ENCODE peak calls at places on chromosomes 13 and 19, in four cellular contexts. One of them, this sample, is unnamed.

GRCh38 chr13:85700909-85701308 is 98.3 kb downstream of the SLITRK6 start:
- DNase-seq in iPS DF 6.9: no peak
- DNase-seq in activated effector memory CD4-positive, alpha-beta T cell treated with Interleukin-2 at 50 U/mL for 16 hours: no peak
- DNase-seq in glutamatergic neuron: no peak
- DNase-seq in this sample: no peak

GRCh38 chr19:49927526-49928264 is 1.3 kb upstream of the ATF5 start:
- DNase-seq in iPS DF 6.9: no peak
- DNase-seq in activated effector memory CD4-positive, alpha-beta T cell treated with Interleukin-2 at 50 U/mL for 16 hours: no peak
- DNase-seq in glutamatergic neuron: no peak
- DNase-seq in this sample: no peak

GRCh38 chr13:82147526-82147925 is 1734.7 kb downstream of the SLITRK1 start:
- DNase-seq in iPS DF 6.9: no peak
- DNase-seq in activated effector memory CD4-positive, alpha-beta T cell treated with Interleukin-2 at 50 U/mL for 16 hours: no peak
- DNase-seq in glutamatergic neuron: no peak
- DNase-seq in this sample: no peak

GRCh38 chr19:51018745-51019543 is 565 bp downstream of the KLK10 start:
- DNase-seq in iPS DF 6.9: no peak
- DNase-seq in activated effector memory CD4-positive, alpha-beta T cell treated with Interleukin-2 at 50 U/mL for 16 hours: no peak
- DNase-seq in glutamatergic neuron: peak
- DNase-seq in this sample: no peak

GRCh38 chr19:628168-628567 is 5.2 kb downstream of the POLRMT start:
- DNase-seq in iPS DF 6.9: no peak
- DNase-seq in activated effector memory CD4-positive, alpha-beta T cell treated with Interleukin-2 at 50 U/mL for 16 hours: no peak
- DNase-seq in glutamatergic neuron: peak
- DNase-seq in this sample: no peak

GRCh38 chr19:2982983-2983350 is 5.6 kb downstream of the TLE6 start:
- DNase-seq in iPS DF 6.9: no peak
- DNase-seq in activated effector memory CD4-positive, alpha-beta T cell treated with Interleukin-2 at 50 U/mL for 16 hours: no peak
- DNase-seq in glutamatergic neuron: peak
- DNase-seq in this sample: no peak

GRCh38 chr13:82815791-82816190 is 1066.5 kb downstream of the SLITRK1 start:
- DNase-seq in iPS DF 6.9: no peak
- DNase-seq in activated effector memory CD4-positive, alpha-beta T cell treated with Interleukin-2 at 50 U/mL for 16 hours: no peak
- DNase-seq in glutamatergic neuron: no peak
- DNase-seq in this sample: no peak

GRCh38 chr13:87089391-87089790 is 581.8 kb upstream of the SLITRK5 start:
- DNase-seq in iPS DF 6.9: no peak
- DNase-seq in activated effector memory CD4-positive, alpha-beta T cell treated with Interleukin-2 at 50 U/mL for 16 hours: no peak
- DNase-seq in glutamatergic neuron: no peak
- DNase-seq in this sample: no peak

GRCh38 chr19:41597600-41598041 is 21.7 kb downstream of the CEACAM21 start:
- DNase-seq in iPS DF 6.9: peak
- DNase-seq in activated effector memory CD4-positive, alpha-beta T cell treated with Interleukin-2 at 50 U/mL for 16 hours: peak
- DNase-seq in glutamatergic neuron: peak
- DNase-seq in this sample: peak

GRCh38 chr13:42786696-42787095 is 5.3 kb downstream of the FAM216B start:
- DNase-seq in iPS DF 6.9: no peak
- DNase-seq in activated effector memory CD4-positive, alpha-beta T cell treated with Interleukin-2 at 50 U/mL for 16 hours: no peak
- DNase-seq in glutamatergic neuron: no peak
- DNase-seq in this sample: no peak

GRCh38 chr13:40190656-40191100 is 475.8 kb downstream of the FOXO1 start:
- DNase-seq in iPS DF 6.9: no peak
- DNase-seq in activated effector memory CD4-positive, alpha-beta T cell treated with Interleukin-2 at 50 U/mL for 16 hours: peak
- DNase-seq in glutamatergic neuron: no peak
- DNase-seq in this sample: peak

GRCh38 chr13:85666356-85666755 is 132.9 kb downstream of the SLITRK6 start:
- DNase-seq in iPS DF 6.9: no peak
- DNase-seq in activated effector memory CD4-positive, alpha-beta T cell treated with Interleukin-2 at 50 U/mL for 16 hours: no peak
- DNase-seq in glutamatergic neuron: no peak
- DNase-seq in this sample: no peak

GRCh38 chr13:71864094-71864980 is 2.7 kb downstream of the DACH1 start:
- DNase-seq in iPS DF 6.9: no peak
- DNase-seq in activated effector memory CD4-positive, alpha-beta T cell treated with Interleukin-2 at 50 U/mL for 16 hours: no peak
- DNase-seq in glutamatergic neuron: peak
- DNase-seq in this sample: no peak

GRCh38 chr19:1322198-1322981 is 36.7 kb downstream of the EFNA2 start:
- DNase-seq in iPS DF 6.9: no peak
- DNase-seq in activated effector memory CD4-positive, alpha-beta T cell treated with Interleukin-2 at 50 U/mL for 16 hours: no peak
- DNase-seq in glutamatergic neuron: no peak
- DNase-seq in this sample: no peak

GRCh38 chr19:1512671-1513491 is at the start of gene ADAMTSL5:
- DNase-seq in iPS DF 6.9: no peak
- DNase-seq in activated effector memory CD4-positive, alpha-beta T cell treated with Interleukin-2 at 50 U/mL for 16 hours: peak
- DNase-seq in glutamatergic neuron: no peak
- DNase-seq in this sample: peak

GRCh38 chr19:18967358-18968146 is 26.5 kb upstream of the HOMER3 start:
- DNase-seq in iPS DF 6.9: no peak
- DNase-seq in activated effector memory CD4-positive, alpha-beta T cell treated with Interleukin-2 at 50 U/mL for 16 hours: no peak
- DNase-seq in glutamatergic neuron: no peak
- DNase-seq in this sample: no peak

GRCh38 chr19:49746206-49746958 is 16.7 kb downstream of the TSKS start:
- DNase-seq in iPS DF 6.9: peak
- DNase-seq in activated effector memory CD4-positive, alpha-beta T cell treated with Interleukin-2 at 50 U/mL for 16 hours: no peak
- DNase-seq in glutamatergic neuron: peak
- DNase-seq in this sample: peak

GRCh38 chr19:42576241-42576640 is 18.5 kb downstream of the CEACAM8 start:
- DNase-seq in iPS DF 6.9: no peak
- DNase-seq in activated effector memory CD4-positive, alpha-beta T cell treated with Interleukin-2 at 50 U/mL for 16 hours: no peak
- DNase-seq in glutamatergic neuron: no peak
- DNase-seq in this sample: no peak

GRCh38 chr13:106063591-106064308 is 471.7 kb downstream of the EFNB2 start:
- DNase-seq in iPS DF 6.9: no peak
- DNase-seq in activated effector memory CD4-positive, alpha-beta T cell treated with Interleukin-2 at 50 U/mL for 16 hours: no peak
- DNase-seq in glutamatergic neuron: no peak
- DNase-seq in this sample: no peak

GRCh38 chr13:93502987-93503386 is 276.4 kb downstream of the GPC6 start:
- DNase-seq in iPS DF 6.9: no peak
- DNase-seq in activated effector memory CD4-positive, alpha-beta T cell treated with Interleukin-2 at 50 U/mL for 16 hours: no peak
- DNase-seq in glutamatergic neuron: no peak
- DNase-seq in this sample: no peak

GRCh38 chr13:50192272-50192813 is 177.1 kb downstream of the KCNRG start:
- DNase-seq in iPS DF 6.9: no peak
- DNase-seq in activated effector memory CD4-positive, alpha-beta T cell treated with Interleukin-2 at 50 U/mL for 16 hours: no peak
- DNase-seq in glutamatergic neuron: no peak
- DNase-seq in this sample: no peak

GRCh38 chr19:5504115-5504514 is 48.9 kb downstream of the ZNRF4 start:
- DNase-seq in iPS DF 6.9: no peak
- DNase-seq in activated effector memory CD4-positive, alpha-beta T cell treated with Interleukin-2 at 50 U/mL for 16 hours: no peak
- DNase-seq in glutamatergic neuron: no peak
- DNase-seq in this sample: no peak

GRCh38 chr19:37979547-37980082 is 72.6 kb downstream of the SIPA1L3 start:
- DNase-seq in iPS DF 6.9: no peak
- DNase-seq in activated effector memory CD4-positive, alpha-beta T cell treated with Interleukin-2 at 50 U/mL for 16 hours: no peak
- DNase-seq in glutamatergic neuron: no peak
- DNase-seq in this sample: no peak

GRCh38 chr13:110131424-110131823 is 175.5 kb downstream of the COL4A1 start:
- DNase-seq in iPS DF 6.9: no peak
- DNase-seq in activated effector memory CD4-positive, alpha-beta T cell treated with Interleukin-2 at 50 U/mL for 16 hours: no peak
- DNase-seq in glutamatergic neuron: no peak
- DNase-seq in this sample: no peak

GRCh38 chr13:69374036-69374435 is 733.6 kb upstream of the ATXN8OS start:
- DNase-seq in iPS DF 6.9: no peak
- DNase-seq in activated effector memory CD4-positive, alpha-beta T cell treated with Interleukin-2 at 50 U/mL for 16 hours: no peak
- DNase-seq in glutamatergic neuron: no peak
- DNase-seq in this sample: no peak

GRCh38 chr13:76822691-76823267 is 63.4 kb downstream of the KCTD12 start:
- DNase-seq in iPS DF 6.9: no peak
- DNase-seq in activated effector memory CD4-positive, alpha-beta T cell treated with Interleukin-2 at 50 U/mL for 16 hours: no peak
- DNase-seq in glutamatergic neuron: no peak
- DNase-seq in this sample: no peak

GRCh38 chr13:49956131-49956530 is 20.0 kb upstream of the SPRYD7 start:
- DNase-seq in iPS DF 6.9: no peak
- DNase-seq in activated effector memory CD4-positive, alpha-beta T cell treated with Interleukin-2 at 50 U/mL for 16 hours: no peak
- DNase-seq in glutamatergic neuron: no peak
- DNase-seq in this sample: no peak

GRCh38 chr13:45215392-45216077 is 14.7 kb upstream of the KCTD4 start:
- DNase-seq in iPS DF 6.9: no peak
- DNase-seq in activated effector memory CD4-positive, alpha-beta T cell treated with Interleukin-2 at 50 U/mL for 16 hours: no peak
- DNase-seq in glutamatergic neuron: no peak
- DNase-seq in this sample: no peak

GRCh38 chr13:28618595-28618994 is 40.3 kb upstream of the POMP start:
- DNase-seq in iPS DF 6.9: no peak
- DNase-seq in activated effector memory CD4-positive, alpha-beta T cell treated with Interleukin-2 at 50 U/mL for 16 hours: no peak
- DNase-seq in glutamatergic neuron: no peak
- DNase-seq in this sample: no peak

GRCh38 chr13:50082426-50083283 is 67.4 kb downstream of the KCNRG start:
- DNase-seq in iPS DF 6.9: peak
- DNase-seq in activated effector memory CD4-positive, alpha-beta T cell treated with Interleukin-2 at 50 U/mL for 16 hours: peak
- DNase-seq in glutamatergic neuron: peak
- DNase-seq in this sample: peak

GRCh38 chr13:114062754-114063153 is 69.7 kb downstream of the RASA3 start:
- DNase-seq in iPS DF 6.9: no peak
- DNase-seq in activated effector memory CD4-positive, alpha-beta T cell treated with Interleukin-2 at 50 U/mL for 16 hours: no peak
- DNase-seq in glutamatergic neuron: no peak
- DNase-seq in this sample: no peak

GRCh38 chr19:17488593-17489391 is 18.5 kb downstream of the SLC27A1 start:
- DNase-seq in iPS DF 6.9: no peak
- DNase-seq in activated effector memory CD4-positive, alpha-beta T cell treated with Interleukin-2 at 50 U/mL for 16 hours: peak
- DNase-seq in glutamatergic neuron: peak
- DNase-seq in this sample: peak

GRCh38 chr13:26810095-26810494 is 49.5 kb upstream of the GPR12 start:
- DNase-seq in iPS DF 6.9: no peak
- DNase-seq in activated effector memory CD4-positive, alpha-beta T cell treated with Interleukin-2 at 50 U/mL for 16 hours: no peak
- DNase-seq in glutamatergic neuron: no peak
- DNase-seq in this sample: no peak

GRCh38 chr19:531009-531752 is 379 bp upstream of the CDC34 start:
- DNase-seq in iPS DF 6.9: no peak
- DNase-seq in activated effector memory CD4-positive, alpha-beta T cell treated with Interleukin-2 at 50 U/mL for 16 hours: peak
- DNase-seq in glutamatergic neuron: peak
- DNase-seq in this sample: peak

GRCh38 chr13:36858285-36858684 is 39.3 kb downstream of the RFXAP start:
- DNase-seq in iPS DF 6.9: no peak
- DNase-seq in activated effector memory CD4-positive, alpha-beta T cell treated with Interleukin-2 at 50 U/mL for 16 hours: no peak
- DNase-seq in glutamatergic neuron: no peak
- DNase-seq in this sample: no peak

GRCh38 chr19:4987692-4988370 is 18.9 kb downstream of the KDM4B start:
- DNase-seq in iPS DF 6.9: no peak
- DNase-seq in activated effector memory CD4-positive, alpha-beta T cell treated with Interleukin-2 at 50 U/mL for 16 hours: no peak
- DNase-seq in glutamatergic neuron: no peak
- DNase-seq in this sample: no peak

GRCh38 chr13:87582399-87582798 is 88.8 kb upstream of the SLITRK5 start:
- DNase-seq in iPS DF 6.9: no peak
- DNase-seq in activated effector memory CD4-positive, alpha-beta T cell treated with Interleukin-2 at 50 U/mL for 16 hours: no peak
- DNase-seq in glutamatergic neuron: no peak
- DNase-seq in this sample: no peak